ENCODE peak calls at places on chromosomes 13 and 19, in nine cellular contexts. I, X, H, G, N, Q, Y, P and M are unnamed samples.

GRCh38 chr19:13150919-13151604 is 851 bp downstream of the IER2 start:
- DNase-seq in I (no peak), X (peak), H (no peak), G (peak), N (no peak), Q (no peak), Y (peak), P (no peak), M (peak)

GRCh38 chr13:44874886-44875630 is 114.2 kb downstream of the NUFIP1 start:
- DNase-seq in I (peak), X (no peak), H (peak), G (no peak), N (no peak), Q (no peak), Y (no peak), P (no peak), M (no peak)

GRCh38 chr19:13670846-13671245 is 93.5 kb upstream of the MRI1 start:
- DNase-seq in I (no peak), X (peak), H (peak), G (no peak), N (no peak), Q (no peak), Y (peak), P (no peak), M (no peak)

GRCh38 chr13:76677047-76677446 is 209.2 kb downstream of the KCTD12 start:
- DNase-seq in I (no peak), X (peak), H (peak), G (no peak), N (no peak), Q (no peak), Y (peak), P (no peak), M (peak)

GRCh38 chr19:1471514-1472107 is 7.4 kb downstream of the C19orf25 start:
- DNase-seq in I (no peak), X (peak), H (no peak), G (no peak), N (peak), Q (no peak), Y (no peak), P (no peak), M (no peak)

GRCh38 chr19:15498910-15499309 is 9.4 kb upstream of the CYP4F22 start:
- DNase-seq in I (peak), X (no peak), H (peak), G (no peak), N (no peak), Q (peak), Y (no peak), P (no peak), M (no peak)

GRCh38 chr13:50213526-50213925 is 198.3 kb downstream of the KCNRG start:
- DNase-seq in I (no peak), X (no peak), H (no peak), G (no peak), N (no peak), Q (no peak), Y (no peak), P (no peak), M (no peak)

GRCh38 chr13:113451951-113452421 is 1.3 kb downstream of the ADPRHL1 start:
- DNase-seq in I (no peak), X (no peak), H (no peak), G (no peak), N (no peak), Q (no peak), Y (no peak), P (no peak), M (peak)

GRCh38 chr13:51639171-51639570 is 54.9 kb downstream of the WDFY2 start:
- DNase-seq in I (no peak), X (no peak), H (no peak), G (no peak), N (no peak), Q (no peak), Y (no peak), P (no peak), M (no peak)

GRCh38 chr19:28577199-28577598 is 635.8 kb downstream of the UQCRFS1 start:
- DNase-seq in I (no peak), X (peak), H (no peak), G (peak), N (no peak), Q (no peak), Y (no peak), P (no peak), M (no peak)

GRCh38 chr13:66312312-66313087 is 917.6 kb downstream of the PCDH9 start:
- DNase-seq in I (no peak), X (no peak), H (no peak), G (no peak), N (no peak), Q (no peak), Y (peak), P (no peak), M (no peak)